ENCODE peak calls at places on chromosomes 4 and X, in four cellular contexts. One of them, this sample, is unnamed.

GRCh38 chrX:15465896-15466651 is 27.1 kb downstream of the PIR start:
- DNase-seq in ovary: no peak
- DNase-seq in sigmoid colon: no peak
- DNase-seq in suprapubic skin: no peak
- DNase-seq in this sample: no peak

GRCh38 chr4:4460759-4461158 is 73.9 kb downstream of the NSG1 start:
- DNase-seq in suprapubic skin: no peak
- DNase-seq in sigmoid colon: no peak
- DNase-seq in ovary: no peak
- DNase-seq in this sample: no peak

GRCh38 chr4:16227462-16227868 is 1.2 kb upstream of the TAPT1 start:
- DNase-seq in ovary: peak; percentile 66
- DNase-seq in suprapubic skin: peak; percentile 71
- DNase-seq in sigmoid colon: peak; percentile 78
- DNase-seq in this sample: no peak

GRCh38 chr4:60482921-60483351 is 717.2 kb upstream of the ADGRL3 start:
- DNase-seq in ovary: no peak
- DNase-seq in sigmoid colon: no peak
- DNase-seq in suprapubic skin: no peak
- DNase-seq in this sample: no peak

GRCh38 chr4:83906561-83906960 is 370.7 kb downstream of the GPAT3 start:
- DNase-seq in sigmoid colon: no peak
- DNase-seq in suprapubic skin: no peak
- DNase-seq in ovary: no peak
- DNase-seq in this sample: no peak

GRCh38 chr4:126757219-126757618 is 875.5 kb upstream of the INTU start:
- DNase-seq in ovary: no peak
- DNase-seq in suprapubic skin: no peak
- DNase-seq in sigmoid colon: no peak
- DNase-seq in this sample: no peak

GRCh38 chr4:126916626-126917140 is 716.1 kb upstream of the INTU start:
- DNase-seq in suprapubic skin: no peak
- DNase-seq in ovary: no peak
- DNase-seq in sigmoid colon: no peak
- DNase-seq in this sample: no peak

GRCh38 chrX:119735467-119735866 is 22.9 kb upstream of the SOWAHD start:
- DNase-seq in sigmoid colon: no peak
- DNase-seq in suprapubic skin: no peak
- DNase-seq in ovary: no peak
- DNase-seq in this sample: no peak

GRCh38 chrX:41481264-41482109 is 34.3 kb downstream of the NYX start:
- DNase-seq in sigmoid colon: no peak
- DNase-seq in suprapubic skin: no peak
- DNase-seq in ovary: no peak
- DNase-seq in this sample: no peak

GRCh38 chrX:151359341-151359740 is 37.7 kb upstream of the VMA21 start:
- DNase-seq in ovary: no peak
- DNase-seq in suprapubic skin: no peak
- DNase-seq in sigmoid colon: no peak
- DNase-seq in this sample: no peak

GRCh38 chrX:72201836-72202536 is 20.4 kb downstream of the PIN4 start:
- DNase-seq in sigmoid colon: no peak
- DNase-seq in suprapubic skin: no peak
- DNase-seq in ovary: no peak
- DNase-seq in this sample: no peak

GRCh38 chr4:94511591-94511990 is 59.8 kb downstream of the PDLIM5 start:
- DNase-seq in ovary: no peak
- DNase-seq in suprapubic skin: no peak
- DNase-seq in sigmoid colon: no peak
- DNase-seq in this sample: no peak

GRCh38 chr4:26175016-26175786 is 145.6 kb upstream of the RBPJ start:
- DNase-seq in suprapubic skin: no peak
- DNase-seq in ovary: no peak
- DNase-seq in sigmoid colon: no peak
- DNase-seq in this sample: no peak

GRCh38 chrX:1419545-1420355 is 27.8 kb upstream of the SLC25A6 start:
- DNase-seq in sigmoid colon: peak; percentile 61
- DNase-seq in suprapubic skin: peak; percentile 39
- DNase-seq in ovary: no peak
- DNase-seq in this sample: no peak

GRCh38 chrX:1422135-1422465 is 30.2 kb upstream of the SLC25A6 start:
- DNase-seq in suprapubic skin: no peak
- DNase-seq in sigmoid colon: peak; percentile 18
- DNase-seq in ovary: no peak
- DNase-seq in this sample: no peak

GRCh38 chrX:1420371-1420770 is 28.5 kb upstream of the SLC25A6 start:
- DNase-seq in ovary: no peak
- DNase-seq in sigmoid colon: peak; percentile 57
- DNase-seq in suprapubic skin: peak; percentile 55
- DNase-seq in this sample: no peak

GRCh38 chrX:1423215-1423614 is 29.5 kb downstream of the ASMTL start:
- DNase-seq in sigmoid colon: peak; percentile 32
- DNase-seq in ovary: no peak
- DNase-seq in suprapubic skin: peak; percentile 39
- DNase-seq in this sample: no peak

GRCh38 chrX:1421433-1422134 is 29.7 kb upstream of the SLC25A6 start:
- DNase-seq in suprapubic skin: peak; percentile 34
- DNase-seq in ovary: no peak
- DNase-seq in sigmoid colon: peak; percentile 52
- DNase-seq in this sample: no peak
- TF ChIP-seq POLR2A in suprapubic skin: no peak
- TF ChIP-seq POLR2A in ovary: no peak
- TF ChIP-seq POLR2A in sigmoid colon: no peak
- TF ChIP-seq POLR2A in this sample: no peak

GRCh38 chrX:107676559-107677378 is 48.5 kb downstream of the PRPS1 start:
- DNase-seq in ovary: peak; percentile 75
- DNase-seq in suprapubic skin: peak; percentile 92
- DNase-seq in sigmoid colon: peak; percentile 94
- DNase-seq in this sample: no peak
- TF ChIP-seq POLR2A in ovary: peak; percentile 67
- TF ChIP-seq POLR2A in suprapubic skin: no peak
- TF ChIP-seq POLR2A in sigmoid colon: peak; percentile 36
- TF ChIP-seq POLR2A in this sample: no peak

DNA sequence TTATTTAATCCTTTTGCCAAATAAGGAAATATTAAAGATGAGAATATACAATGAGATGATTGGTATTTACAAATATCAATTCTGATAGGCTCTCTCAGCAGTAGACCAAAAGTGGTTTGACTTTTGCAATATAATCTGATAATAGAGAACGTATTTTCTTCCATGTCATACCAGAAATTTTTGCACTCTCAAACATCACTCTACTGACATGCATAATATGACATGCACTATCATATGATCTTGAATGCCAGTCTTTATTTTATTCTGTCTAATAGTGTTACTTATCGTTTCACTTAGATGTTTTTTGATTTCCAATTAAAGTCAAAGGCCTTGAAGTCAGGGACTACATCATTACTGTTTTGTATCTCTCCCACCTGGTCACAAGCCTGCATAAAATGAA is 259.2 kb downstream of the PCDH7 start:
- DNase-seq in suprapubic skin: no peak
- DNase-seq in ovary: no peak
- DNase-seq in sigmoid colon: no peak
- DNase-seq in this sample: no peak
- TF ChIP-seq POLR2A in suprapubic skin: no peak
- TF ChIP-seq POLR2A in ovary: no peak
- TF ChIP-seq POLR2A in sigmoid colon: no peak
- TF ChIP-seq POLR2A in this sample: no peak

GRCh38 chr4:55853484-55854046 is at the start of gene EXOC1:
- DNase-seq in sigmoid colon: peak; percentile 99
- DNase-seq in ovary: peak; percentile 99
- DNase-seq in suprapubic skin: peak; percentile 100
- DNase-seq in this sample: peak; percentile 68
- TF ChIP-seq POLR2A in sigmoid colon: peak; percentile 32
- TF ChIP-seq POLR2A in ovary: peak; percentile 38
- TF ChIP-seq POLR2A in suprapubic skin: no peak
- TF ChIP-seq POLR2A in this sample: peak; percentile 74

GRCh38 chr4:88697588-88698329 is at the start of gene NAP1L5:
- DNase-seq in sigmoid colon: peak; percentile 91
- DNase-seq in suprapubic skin: peak; percentile 78
- DNase-seq in ovary: peak; percentile 83
- DNase-seq in this sample: peak; percentile 32
- TF ChIP-seq POLR2A in sigmoid colon: peak; percentile 44
- TF ChIP-seq POLR2A in suprapubic skin: no peak
- TF ChIP-seq POLR2A in ovary: peak; percentile 70
- TF ChIP-seq POLR2A in this sample: no peak

GRCh38 chrX:10156199-10157031 is at the start of gene CLCN4:
- DNase-seq in ovary: peak; percentile 36
- DNase-seq in sigmoid colon: peak; percentile 65
- DNase-seq in suprapubic skin: no peak
- DNase-seq in this sample: no peak
- TF ChIP-seq POLR2A in ovary: no peak
- TF ChIP-seq POLR2A in sigmoid colon: no peak
- TF ChIP-seq POLR2A in suprapubic skin: no peak
- TF ChIP-seq POLR2A in this sample: no peak

DNA sequence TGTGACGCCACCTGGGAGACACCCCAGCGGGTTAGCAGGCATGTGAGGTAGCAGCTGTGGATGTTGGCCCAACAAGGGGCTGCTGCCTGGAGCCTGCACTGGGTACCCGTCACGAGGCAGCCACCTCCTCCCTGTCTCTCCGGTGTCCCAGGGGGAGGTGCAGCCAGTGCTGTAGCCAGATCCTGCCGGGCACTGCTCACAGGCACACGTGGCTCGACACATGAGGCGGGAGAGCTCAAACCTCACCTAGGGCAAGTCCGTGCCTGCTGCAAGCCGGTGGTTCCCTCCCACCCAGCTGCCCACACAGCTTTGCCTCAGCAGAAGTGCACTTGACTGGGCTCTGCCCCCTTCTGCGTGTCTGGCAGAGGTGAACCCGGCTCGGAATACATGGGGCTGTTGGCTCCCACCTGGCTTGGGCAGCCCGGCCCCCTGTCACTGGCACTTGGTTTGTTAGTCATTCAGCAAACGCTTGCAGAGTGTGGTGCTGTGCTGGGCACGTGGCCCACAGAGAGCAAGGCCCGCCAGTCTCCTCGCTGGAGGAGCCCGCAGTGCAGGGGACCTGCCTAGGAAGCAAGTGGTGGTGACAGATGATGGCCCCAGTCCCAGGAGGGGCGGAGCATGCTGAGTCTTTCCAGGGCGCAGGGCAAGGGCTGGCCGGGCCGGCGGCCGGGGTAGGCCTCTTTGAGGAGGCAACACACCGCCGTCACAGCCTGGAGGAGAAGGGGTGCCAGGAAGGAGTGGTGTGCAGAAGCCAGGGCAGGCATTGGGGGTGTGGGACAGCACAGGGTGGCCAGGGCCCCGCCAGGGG is 10.1 kb upstream of the SH3TC1 start:
- DNase-seq in sigmoid colon: no peak
- DNase-seq in ovary: no peak
- DNase-seq in suprapubic skin: no peak
- DNase-seq in this sample: no peak
- TF ChIP-seq POLR2A in sigmoid colon: no peak
- TF ChIP-seq POLR2A in ovary: no peak
- TF ChIP-seq POLR2A in suprapubic skin: no peak
- TF ChIP-seq POLR2A in this sample: no peak

GRCh38 chrX:21374163-21374993 is at the start of gene CNKSR2:
- DNase-seq in ovary: peak; percentile 67
- DNase-seq in suprapubic skin: peak; percentile 55
- DNase-seq in sigmoid colon: peak; percentile 75
- DNase-seq in this sample: peak; percentile 45
- TF ChIP-seq POLR2A in ovary: no peak
- TF ChIP-seq POLR2A in suprapubic skin: no peak
- TF ChIP-seq POLR2A in sigmoid colon: no peak
- TF ChIP-seq POLR2A in this sample: no peak

GRCh38 chr4:2961411-2962098 is 1.7 kb downstream of the NOP14 start:
- DNase-seq in suprapubic skin: no peak
- DNase-seq in ovary: no peak
- DNase-seq in sigmoid colon: no peak
- DNase-seq in this sample: no peak
- TF ChIP-seq POLR2A in suprapubic skin: no peak
- TF ChIP-seq POLR2A in ovary: no peak
- TF ChIP-seq POLR2A in sigmoid colon: no peak
- TF ChIP-seq POLR2A in this sample: peak; percentile 56

GRCh38 chrX:47321386-47321785 is 49.0 kb upstream of the ZNF157 start:
- DNase-seq in ovary: peak; percentile 73
- DNase-seq in sigmoid colon: peak; percentile 88
- DNase-seq in suprapubic skin: peak; percentile 64
- DNase-seq in this sample: no peak
- TF ChIP-seq POLR2A in ovary: no peak
- TF ChIP-seq POLR2A in sigmoid colon: no peak
- TF ChIP-seq POLR2A in suprapubic skin: no peak
- TF ChIP-seq POLR2A in this sample: no peak